ENCODE peak calls at places on chromosomes 11 and 22, in ten cellular contexts. O is HepG2, H is sigmoid colon, V is stomach, P is H1, E is prostate gland, X is transverse colon, K is HCT116, G is breast epithelium, W is K562. B is an unnamed sample.

GRCh38 chr11:115676206-115676605 is 172.0 kb upstream of the CADM1 start:
- DNase-seq in O (no peak), H (peak; percentile 20), V (no peak), P (no peak), E (no peak), X (no peak), K (no peak), G (no peak), W (no peak), B (no peak)

GRCh38 chr22:24386814-24387550 is 40.4 kb upstream of the ADORA2A start:
- DNase-seq in O (no peak), H (no peak), V (no peak), P (no peak), E (no peak), X (no peak), K (no peak), G (no peak), W (no peak), B (no peak)

GRCh38 chr22:36687516-36687915 is 16.0 kb downstream of the CACNG2 start:
- DNase-seq in O (no peak), H (no peak), V (no peak), P (no peak), E (no peak), X (no peak), K (no peak), G (no peak), W (no peak), B (no peak)

GRCh38 chr11:35390737-35391682 is 28.3 kb downstream of the SLC1A2 start:
- DNase-seq in O (peak; percentile 78), H (no peak), V (peak; percentile 59), P (no peak), E (peak; percentile 75), X (peak; percentile 19), K (no peak), G (no peak), W (no peak), B (no peak)

GRCh38 chr11:19938051-19938856 is 222.0 kb downstream of the DBX1 start:
- DNase-seq in O (peak; percentile 40), H (no peak), V (peak; percentile 53), P (peak; percentile 79), E (no peak), X (peak; percentile 49), K (peak; percentile 36), G (no peak), W (peak; percentile 83), B (no peak)

GRCh38 chr11:67312187-67313021 is 9.1 kb downstream of the SSH3 start:
- DNase-seq in O (no peak), H (no peak), V (peak; percentile 84), P (no peak), E (peak; percentile 96), X (peak; percentile 85), K (no peak), G (peak; percentile 82), W (peak; percentile 76), B (peak; percentile 83)

GRCh38 chr11:112925516-112926310 is 35.5 kb upstream of the NCAM1 start:
- DNase-seq in O (no peak), H (no peak), V (no peak), P (no peak), E (no peak), X (no peak), K (no peak), G (no peak), W (no peak), B (no peak)

GRCh38 chr11:47033439-47033838 is 96.9 kb downstream of the CSTPP1 start:
- DNase-seq in O (no peak), H (no peak), V (no peak), P (no peak), E (no peak), X (no peak), K (no peak), G (no peak), W (no peak), B (no peak)

GRCh38 chr11:65496304-65497140 is 2.3 kb upstream of the MALAT1 start:
- DNase-seq in O (no peak), H (peak; percentile 76), V (no peak), P (no peak), E (no peak), X (no peak), K (no peak), G (no peak), W (no peak), B (no peak)
- H3K27ac ChIP-seq in O (peak overlapping the region; percentile 82), H (peak overlapping the region; percentile 96), V (peak overlapping the region; percentile 99), P (peak overlapping the region; percentile 27), E (peak overlapping the region; percentile 100), X (peak overlapping the region; percentile 99), K (peak overlapping the region; percentile 98), G (peak overlapping the region; percentile 100), W (peak overlapping the region; percentile 97), B (peak overlapping the region; percentile 100)

GRCh38 chr22:40409613-40410113 is 39.3 kb downstream of the SGSM3 start:
- DNase-seq in O (no peak), H (no peak), V (no peak), P (no peak), E (no peak), X (no peak), K (no peak), G (no peak), W (no peak), B (no peak)
- TF ChIP-seq POLR2AphosphoS5 in O (no peak), H (no peak), V (no peak), P (no peak), E (no peak), X (no peak), K (no peak), G (no peak), W (no peak), B (no peak)

DNA sequence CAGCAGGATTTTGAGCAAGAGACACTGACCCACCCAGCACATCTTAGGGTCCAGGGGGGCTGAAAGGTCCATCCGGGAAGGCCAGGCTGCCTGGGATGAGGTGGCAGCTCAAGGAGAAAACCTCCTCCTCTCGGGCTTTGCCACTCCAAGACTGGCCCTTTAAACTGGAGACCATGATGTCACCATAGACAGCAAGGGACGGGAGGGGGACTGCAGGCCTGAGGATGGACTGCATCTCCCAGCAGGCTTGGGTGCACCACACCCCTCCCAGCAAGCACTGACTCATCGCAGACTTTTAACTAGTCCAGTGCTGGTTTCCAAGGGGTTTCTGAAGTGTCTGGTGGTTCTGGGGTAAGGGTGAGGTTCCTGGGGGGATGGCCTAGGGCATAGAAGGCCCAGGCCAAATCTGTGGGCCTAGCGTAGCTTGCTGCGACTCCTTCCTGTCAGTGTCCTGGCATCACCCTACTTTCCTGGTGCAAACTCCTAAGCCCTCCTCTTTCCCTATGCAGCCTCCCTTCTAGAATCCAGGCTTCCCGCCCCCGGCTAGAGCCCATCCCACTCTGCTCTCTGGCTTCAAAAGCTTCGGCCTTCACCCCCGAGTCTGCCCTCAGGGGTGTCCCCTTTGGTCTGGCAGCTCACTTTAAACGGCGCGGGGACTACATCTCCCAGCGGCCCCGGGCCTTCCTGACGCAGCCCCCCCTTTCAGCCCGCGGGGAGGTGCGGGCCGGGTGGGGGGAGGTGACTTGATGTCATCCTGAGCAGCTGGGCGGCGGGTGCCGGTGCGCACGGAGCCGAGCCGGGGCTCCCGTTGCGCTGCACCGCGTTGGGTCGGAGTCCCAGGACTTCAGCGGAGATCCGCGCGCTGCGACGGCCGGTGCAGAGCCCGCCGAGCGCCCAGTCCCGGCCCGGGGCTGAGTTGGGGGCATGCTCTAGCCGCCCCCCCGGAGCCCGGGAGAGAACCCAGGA is at the start of gene PPP2R5B:
- DNase-seq in O (peak; percentile 85), H (peak; percentile 98), V (peak; percentile 95), P (peak; percentile 87), E (peak; percentile 93), X (peak; percentile 96), K (peak; percentile 85), G (peak; percentile 87), W (peak; percentile 95), B (peak; percentile 98)
- TF ChIP-seq POLR2A in O (peak; percentile 50), H (peak; percentile 81), V (no peak), P (no peak), E (peak; percentile 78), X (peak; percentile 90), K (no peak), G (peak; percentile 40), W (peak; percentile 53), B (peak; percentile 63)

GRCh38 chr22:21714059-21714770 is 21.4 kb downstream of the YPEL1 start:
- DNase-seq in O (no peak), H (no peak), V (peak; percentile 63), P (no peak), E (no peak), X (no peak), K (no peak), G (no peak), W (peak; percentile 67), B (no peak)
- H3K27ac ChIP-seq in O (no peak overlapping the region), H (no peak overlapping the region), V (no peak overlapping the region), P (no peak overlapping the region), E (no peak overlapping the region), X (no peak overlapping the region), K (no peak overlapping the region), G (no peak overlapping the region), W (no peak overlapping the region), B (no peak overlapping the region)

GRCh38 chr11:58531865-58532341 is 24.0 kb upstream of the OR5B21 start:
- DNase-seq in O (no peak), H (no peak), V (no peak), P (no peak), E (no peak), X (no peak), K (no peak), G (no peak), W (no peak), B (peak; percentile 73)
- TF ChIP-seq POLR2AphosphoS5 in O (no peak), H (no peak), V (no peak), P (no peak), E (no peak), X (no peak), K (no peak), G (no peak), W (no peak), B (no peak)

GRCh38 chr11:111359223-111360149 is 19.6 kb downstream of the POU2AF1 start:
- DNase-seq in O (peak; percentile 74), H (no peak), V (no peak), P (no peak), E (no peak), X (no peak), K (no peak), G (no peak), W (peak; percentile 17), B (no peak)
- TF ChIP-seq POLR2A in O (no peak), H (no peak), V (no peak), P (no peak), E (no peak), X (no peak), K (no peak), G (no peak), W (no peak), B (no peak)

GRCh38 chr11:76510060-76511047 is 65.5 kb downstream of the EMSY start:
- DNase-seq in O (no peak), H (no peak), V (no peak), P (no peak), E (no peak), X (no peak), K (no peak), G (no peak), W (no peak), B (no peak)
- H3K27ac ChIP-seq in O (no peak overlapping the region), H (no peak overlapping the region), V (no peak overlapping the region), P (peak overlapping the region; percentile 35), E (no peak overlapping the region), X (no peak overlapping the region), K (no peak overlapping the region), G (no peak overlapping the region), W (no peak overlapping the region), B (no peak overlapping the region)